ENCODE peak calls at places on chromosome 17, in six cellular contexts. X is body of pancreas, W is left ventricle myocardium inferior, U is tibial nerve, C is Peyer's patch, L is Panc1. A is an unnamed sample.

GRCh38 chr17:39538875-39539274 is 68.8 kb downstream of the NEUROD2 start:
- DNase-seq in X (no peak), W (no peak), U (no peak), C (no peak), L (no peak), A (no peak)

GRCh38 chr17:36496018-36496789 is 9.7 kb downstream of the ZNHIT3 start:
- DNase-seq in X (no peak), W (no peak), U (no peak), C (no peak), L (no peak), A (no peak)

GRCh38 chr17:21258593-21258992 is 5.4 kb upstream of the NATD1 start:
- DNase-seq in X (no peak), W (no peak), U (no peak), C (no peak), L (no peak), A (no peak)

GRCh38 chr17:58224315-58224714 is 5.3 kb upstream of the MKS1 start:
- DNase-seq in X (no peak), W (no peak), U (no peak), C (no peak), L (no peak), A (no peak)

GRCh38 chr17:50267074-50267841 is 7.0 kb upstream of the TMEM92 start:
- DNase-seq in X (no peak), W (no peak), U (no peak), C (no peak), L (no peak), A (no peak)

GRCh38 chr17:62672957-62673356 is 45.5 kb downstream of the MRC2 start:
- DNase-seq in X (no peak), W (no peak), U (no peak), C (no peak), L (no peak), A (no peak)

GRCh38 chr17:35103271-35103670 is 16.4 kb downstream of the RAD51D start:
- DNase-seq in X (no peak), W (no peak), U (no peak), C (no peak), L (no peak), A (no peak)

GRCh38 chr17:27513849-27514248 is 57.6 kb downstream of the KSR1 start:
- DNase-seq in X (no peak), W (no peak), U (no peak), C (no peak), L (no peak), A (no peak)

GRCh38 chr17:39664581-39665561 is at the start of gene TCAP:
- DNase-seq in X (no peak), W (peak; percentile 69), U (no peak), C (no peak), L (no peak), A (no peak)

GRCh38 chr17:50708050-50709000 is 611 bp upstream of the ANKRD40 start:
- DNase-seq in X (no peak), W (no peak), U (no peak), C (no peak), L (no peak), A (no peak)

GRCh38 chr17:64488301-64488700 is 8.6 kb downstream of the POLG2 start:
- DNase-seq in X (no peak), W (no peak), U (no peak), C (no peak), L (no peak), A (no peak)

GRCh38 chr17:59859444-59860025 is 33.2 kb downstream of the TUBD1 start:
- DNase-seq in X (no peak), W (no peak), U (no peak), C (no peak), L (no peak), A (no peak)

GRCh38 chr17:81009124-81009523 is 17.5 kb downstream of the CHMP6 start:
- DNase-seq in X (no peak), W (no peak), U (no peak), C (no peak), L (no peak), A (no peak)

GRCh38 chr17:68398731-68399637 is 58.3 kb downstream of the WIPI1 start:
- DNase-seq in X (peak; percentile 68), W (peak; percentile 49), U (no peak), C (no peak), L (peak; percentile 32), A (peak; percentile 60)

GRCh38 chr17:73546770-73547345 is 97.4 kb downstream of the SDK2 start:
- DNase-seq in X (peak; percentile 22), W (no peak), U (no peak), C (peak; percentile 60), L (no peak), A (peak; percentile 39)

GRCh38 chr17:1563786-1564613 is 1.4 kb upstream of the PITPNA start:
- DNase-seq in X (no peak), W (no peak), U (no peak), C (no peak), L (no peak), A (no peak)

GRCh38 chr17:70080541-70081347 is 5.7 kb downstream of the KCNJ16 start:
- DNase-seq in X (no peak), W (no peak), U (no peak), C (no peak), L (no peak), A (no peak)

GRCh38 chr17:60155815-60156214 is 6.0 kb downstream of the CA4 start:
- DNase-seq in X (no peak), W (no peak), U (no peak), C (no peak), L (no peak), A (no peak)

GRCh38 chr17:9824094-9824493 is 1.6 kb upstream of the GLP2R start:
- DNase-seq in X (no peak), W (no peak), U (no peak), C (no peak), L (no peak), A (no peak)

GRCh38 chr17:41417576-41418015 is 6.8 kb downstream of the KRT37 start:
- DNase-seq in X (no peak), W (no peak), U (no peak), C (no peak), L (no peak), A (no peak)

GRCh38 chr17:5184284-5184683 is 7.4 kb downstream of the ZNF594 start:
- DNase-seq in X (no peak), W (no peak), U (no peak), C (no peak), L (no peak), A (no peak)
- H3K4me1 ChIP-seq in X (no peaks in the 10 kb centered on the region), W (no peaks in the 10 kb centered on the region), U (no peaks in the 10 kb centered on the region), C (no peaks in the 10 kb centered on the region), L (no peaks in the 10 kb centered on the region), A (no peaks in the 10 kb centered on the region)

DNA sequence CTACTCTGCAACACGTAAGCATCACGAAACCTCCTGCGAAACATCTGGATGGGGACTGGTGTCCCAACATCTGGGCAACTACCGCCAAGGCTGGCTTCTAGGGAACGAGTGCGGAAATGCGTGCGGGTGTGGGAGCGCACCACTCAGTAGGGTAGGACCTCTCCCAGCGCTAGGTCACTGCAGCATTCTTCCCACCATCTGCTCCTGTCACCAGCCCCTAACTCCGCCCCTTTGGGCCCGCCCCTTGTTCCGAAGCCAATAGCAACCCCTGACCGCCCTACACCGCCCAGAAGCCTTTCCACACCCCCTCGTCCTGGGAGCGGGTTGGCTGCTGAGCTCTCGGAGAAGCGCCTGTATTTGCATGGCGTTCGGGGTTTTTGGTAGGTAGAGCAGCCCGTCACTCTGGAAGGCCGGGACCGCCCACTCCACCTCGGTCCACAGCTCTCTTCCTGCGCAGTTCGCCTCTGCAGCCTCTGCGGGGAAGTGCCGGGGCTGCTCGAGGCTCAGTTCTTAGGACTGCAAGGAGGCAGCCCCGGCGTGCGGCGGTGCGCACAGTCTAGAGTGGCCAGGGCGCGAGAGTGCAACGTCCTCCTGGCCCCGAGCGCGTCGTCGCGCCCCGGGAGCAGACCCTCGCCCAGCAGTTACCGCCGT is at the start of gene HS3ST3B1:
- DNase-seq in X (peak; percentile 99), W (peak; percentile 98), U (peak; percentile 82), C (peak; percentile 99), L (peak; percentile 57), A (peak; percentile 97)
- TF ChIP-seq CTCF in X (peak; percentile 45), W (no peak), U (no peak), C (no peak), L (no peak), A (no peak)

GRCh38 chr17:4313482-4314114 is 49.8 kb upstream of the ANKFY1 start:
- DNase-seq in X (no peak), W (no peak), U (no peak), C (no peak), L (no peak), A (no peak)
- H3K27ac ChIP-seq in X (no peak overlapping the region), W (peak overlapping the region; percentile 82), U (no peak overlapping the region), C (no peak overlapping the region), L (no peak overlapping the region), A (peak overlapping the region; percentile 61)

GRCh38 chr17:77364941-77365583 is 224.3 kb downstream of the SEC14L1 start:
- DNase-seq in X (no peak), W (no peak), U (no peak), C (no peak), L (no peak), A (no peak)

GRCh38 chr17:77366558-77367245 is 225.9 kb downstream of the SEC14L1 start:
- DNase-seq in X (peak; percentile 35), W (no peak), U (no peak), C (no peak), L (no peak), A (no peak)

GRCh38 chr17:77365584-77366186 is 224.9 kb downstream of the SEC14L1 start:
- DNase-seq in X (peak; percentile 59), W (peak; percentile 64), U (no peak), C (peak; percentile 67), L (no peak), A (peak; percentile 79)

GRCh38 chr17:77364381-77364911 is 223.7 kb downstream of the SEC14L1 start:
- DNase-seq in X (no peak), W (no peak), U (no peak), C (peak; percentile 40), L (no peak), A (no peak)

GRCh38 chr17:77366206-77366557 is 225.4 kb downstream of the SEC14L1 start:
- DNase-seq in X (no peak), W (no peak), U (no peak), C (no peak), L (no peak), A (no peak)
- H3K4me1 ChIP-seq in X (peaks cover 50% of the 10 kb centered on the region), W (peaks cover 76% of the 10 kb centered on the region), U (peaks cover 51% of the 10 kb centered on the region), C (peaks cover 14% of the 10 kb centered on the region), L (peaks cover 81% of the 10 kb centered on the region), A (peaks cover 59% of the 10 kb centered on the region)